ENCODE peak calls at places on chromosomes 6 and 20, in six cellular contexts. F, O, T, V, I and A are unnamed samples.

GRCh38 chr6:31851485-31851832 is 11.2 kb downstream of the NEU1 start:
- DNase-seq in T (no peak), O (no peak), F (no peak), V (no peak), I (no peak), A (no peak)

GRCh38 chr6:161694995-161695394 is 421.1 kb upstream of the AGPAT4 start:
- DNase-seq in F (peak), I (no peak), V (peak), O (no peak), T (peak), A (no peak)

GRCh38 chr6:15400572-15401004 is 154.7 kb downstream of the JARID2 start:
- DNase-seq in F (peak), I (peak), O (peak), T (no peak), V (peak), A (peak)

GRCh38 chr20:47159166-47159565 is 197.3 kb downstream of the ZMYND8 start:
- DNase-seq in T (no peak), F (no peak), V (no peak), O (no peak), I (no peak), A (no peak)

GRCh38 chr6:96089173-96089572 is 73.4 kb downstream of the FUT9 start:
- DNase-seq in O (peak), V (peak), F (no peak), T (no peak), I (no peak), A (no peak)

GRCh38 chr6:90450268-90450953 is 136.5 kb downstream of the MAP3K7 start:
- DNase-seq in F (no peak), O (no peak), V (no peak), I (no peak), T (no peak), A (no peak)

GRCh38 chr20:33518071-33518470 is 28.2 kb downstream of the CBFA2T2 start:
- DNase-seq in V (no peak), O (no peak), I (no peak), T (peak), F (peak), A (no peak)

GRCh38 chr6:90401933-90402830 is 105.5 kb upstream of the BACH2 start:
- DNase-seq in I (no peak), F (no peak), V (no peak), T (peak), O (no peak), A (no peak)

GRCh38 chr6:119183457-119183856 is 105.0 kb upstream of the FAM184A start:
- DNase-seq in V (no peak), I (no peak), T (no peak), O (no peak), F (no peak), A (no peak)

GRCh38 chr6:71386215-71386614 is 97.6 kb downstream of the OGFRL1 start:
- DNase-seq in I (no peak), T (no peak), O (no peak), F (no peak), V (no peak), A (no peak)

GRCh38 chr6:15547379-15547778 is 115.4 kb downstream of the DTNBP1 start:
- DNase-seq in V (peak), T (no peak), I (no peak), F (no peak), O (no peak), A (no peak)

GRCh38 chr6:64012351-64013060 is 376.9 kb downstream of the PHF3 start:
- DNase-seq in T (peak), V (peak), O (no peak), I (no peak), F (peak), A (no peak)

GRCh38 chr6:84768442-84769174 is 4.2 kb upstream of the TBX18 start:
- DNase-seq in F (peak), O (no peak), V (no peak), I (no peak), T (no peak), A (peak)

GRCh38 chr6:83069633-83070032 is 2.2 kb downstream of the DOP1A start:
- DNase-seq in T (no peak), O (no peak), F (no peak), I (no peak), V (no peak), A (no peak)

GRCh38 chr20:36854343-36855240 is 21.3 kb upstream of the TLDC2 start:
- DNase-seq in I (no peak), V (no peak), T (peak), O (no peak), F (peak), A (peak)

GRCh38 chr6:104795363-104795762 is 64.4 kb downstream of the HACE1 start:
- DNase-seq in I (no peak), V (no peak), T (no peak), F (no peak), O (no peak), A (no peak)

GRCh38 chr6:147053311-147053921 is 150.8 kb upstream of the STXBP5 start:
- DNase-seq in V (no peak), F (no peak), I (no peak), O (no peak), T (no peak), A (no peak)

GRCh38 chr6:136351518-136352106 is 62.0 kb upstream of the BCLAF1 start:
- DNase-seq in F (no peak), V (no peak), T (no peak), O (no peak), I (no peak), A (no peak)

GRCh38 chr6:43773050-43773956 is 3.3 kb downstream of the VEGFA start:
- DNase-seq in T (peak), I (peak), V (peak), O (peak), F (peak), A (peak)

GRCh38 chr6:4776967-4777925 is 1.0 kb downstream of the CDYL start:
- DNase-seq in F (peak), O (no peak), T (peak), V (peak), I (peak), A (no peak)

GRCh38 chr6:41275489-41275888 is 11.0 kb downstream of the TREM1 start:
- DNase-seq in T (no peak), I (no peak), F (no peak), V (no peak), O (no peak), A (no peak)